ENCODE peak calls at places on chromosomes 4 and X, in four cellular contexts. O is MM.1S, R is activated B cell treated with CpG ODN at 0.5 μM for 24 hours, Q is H9. K is an unnamed sample.

GRCh38 chrX:136546369-136546768 is 14.4 kb downstream of the VGLL1 start:
- DNase-seq in R (no peak), O (no peak), Q (no peak), K (no peak)

GRCh38 chrX:54798137-54798536 is at the start of gene ITIH6:
- DNase-seq in Q (no peak), R (no peak), O (no peak), K (no peak)

GRCh38 chr4:114178392-114178791 is 198.9 kb upstream of the ARSJ start:
- DNase-seq in O (no peak), R (no peak), Q (no peak), K (no peak)

GRCh38 chr4:115972967-115973366 is 859.5 kb upstream of the NDST4 start:
- DNase-seq in O (no peak), Q (no peak), R (no peak), K (no peak)

GRCh38 chr4:126071346-126072333 is 756.9 kb downstream of the FAT4 start:
- DNase-seq in Q (no peak), O (no peak), R (no peak), K (no peak)

GRCh38 chr4:23533859-23534258 is 356.0 kb downstream of the PPARGC1A start:
- DNase-seq in R (no peak), Q (no peak), O (no peak), K (no peak)

GRCh38 chr4:26220704-26221103 is 100.1 kb upstream of the RBPJ start:
- DNase-seq in R (no peak), O (no peak), Q (no peak), K (no peak)

GRCh38 chr4:7903686-7904085 is 36.0 kb downstream of the AFAP1 start:
- DNase-seq in R (no peak), Q (no peak), O (no peak), K (no peak)

GRCh38 chr4:152038238-152038637 is 277.4 kb upstream of the GATB start:
- DNase-seq in Q (no peak), O (no peak), R (no peak), K (no peak)

GRCh38 chr4:168440442-168441264 is 39.6 kb downstream of the DDX60L start:
- DNase-seq in O (no peak), R (no peak), Q (no peak), K (no peak)

GRCh38 chrX:140713174-140713539 is 3.6 kb downstream of the LINC00632 start:
- DNase-seq in R (no peak), Q (no peak), O (peak), K (no peak)

GRCh38 chrX:39760930-39761329 is 336.8 kb downstream of the BCOR start:
- DNase-seq in O (no peak), Q (no peak), R (no peak), K (no peak)

GRCh38 chr4:88674565-88674964 is 23.1 kb downstream of the NAP1L5 start:
- DNase-seq in R (no peak), O (no peak), Q (no peak), K (no peak)

GRCh38 chr4:90246841-90247240 is 119.6 kb downstream of the CCSER1 start:
- DNase-seq in R (no peak), O (no peak), Q (no peak), K (no peak)

GRCh38 chr4:6092131-6092530 is 73.9 kb upstream of the C4orf50 start:
- DNase-seq in R (no peak), Q (peak), O (peak), K (no peak)

GRCh38 chrX:49727847-49728246 is 32.1 kb upstream of the PAGE1 start:
- DNase-seq in Q (no peak), O (no peak), R (no peak), K (no peak)

GRCh38 chrX:56800801-56801200 is 71.8 kb downstream of the NBDY start:
- DNase-seq in Q (peak), O (peak), R (no peak), K (no peak)

GRCh38 chr4:126405369-126405982 is 1090.7 kb downstream of the FAT4 start:
- DNase-seq in R (no peak), O (peak), Q (peak), K (no peak)

GRCh38 chr4:19266566-19266965 is 985.1 kb upstream of the SLIT2 start:
- DNase-seq in Q (no peak), O (no peak), R (no peak), K (no peak)

GRCh38 chr4:89111833-89112563 is 665 bp downstream of the TIGD2 start:
- DNase-seq in R (no peak), O (peak), Q (no peak), K (no peak)

GRCh38 chr4:182808673-182809416 is 108.3 kb downstream of the DCTD start:
- DNase-seq in O (peak), R (no peak), Q (no peak), K (peak)

GRCh38 chrX:18997916-18998315 is 14.0 kb upstream of the PHKA2 start:
- DNase-seq in Q (peak), R (no peak), O (no peak), K (no peak)

GRCh38 chr4:38529189-38530115 is 134.5 kb upstream of the KLF3 start:
- DNase-seq in O (no peak), Q (no peak), R (peak), K (no peak)

DNA sequence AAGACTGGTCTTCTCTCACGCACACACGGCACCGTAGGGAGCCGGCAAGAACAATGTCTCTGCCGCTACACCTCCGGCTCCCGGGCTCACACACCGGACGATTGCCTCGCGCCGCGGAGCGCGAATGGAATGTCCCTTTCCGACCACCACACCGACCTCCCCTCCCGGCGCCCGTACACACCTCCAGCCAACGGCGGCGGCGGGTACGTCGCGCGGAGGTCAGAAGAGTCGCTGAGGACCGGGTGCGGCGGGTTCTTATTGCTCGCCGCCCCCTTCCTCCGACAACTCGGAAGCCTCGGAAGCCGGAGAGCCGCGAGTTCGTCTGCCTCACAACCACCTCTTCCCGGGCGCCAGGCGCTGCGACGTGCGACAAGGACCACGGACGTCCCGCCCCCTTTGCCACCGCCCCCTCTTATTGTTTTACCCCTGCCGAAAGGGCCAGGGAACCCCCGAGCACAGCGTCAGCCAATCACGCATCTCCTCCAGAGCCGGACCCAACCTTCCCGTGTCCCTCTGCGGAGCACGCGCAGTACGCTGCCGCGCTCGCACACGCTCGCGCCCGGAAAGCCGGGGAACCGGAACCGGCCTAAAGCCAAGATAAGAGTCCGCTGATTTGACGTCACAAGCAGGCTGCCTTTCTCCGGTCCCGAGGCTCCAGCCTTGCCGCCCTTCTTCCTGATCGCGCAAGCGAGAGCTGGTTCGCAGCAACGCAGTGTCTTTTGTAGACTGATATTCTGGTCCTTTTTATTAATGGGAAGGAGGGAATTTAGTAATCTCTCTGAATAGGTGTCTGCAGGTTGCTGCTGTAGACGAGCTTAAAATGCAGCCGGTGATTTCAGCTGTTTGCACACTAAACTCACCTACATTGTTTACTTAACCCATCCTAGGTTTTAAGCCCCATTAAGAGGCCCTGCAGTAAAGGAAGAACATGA is at the start of gene G3BP2:
- DNase-seq in O (peak), Q (peak), R (peak), K (peak)
- TF ChIP-seq CTCF in O (no peak), Q (no peak), R (no peak), K (no peak)

DNA sequence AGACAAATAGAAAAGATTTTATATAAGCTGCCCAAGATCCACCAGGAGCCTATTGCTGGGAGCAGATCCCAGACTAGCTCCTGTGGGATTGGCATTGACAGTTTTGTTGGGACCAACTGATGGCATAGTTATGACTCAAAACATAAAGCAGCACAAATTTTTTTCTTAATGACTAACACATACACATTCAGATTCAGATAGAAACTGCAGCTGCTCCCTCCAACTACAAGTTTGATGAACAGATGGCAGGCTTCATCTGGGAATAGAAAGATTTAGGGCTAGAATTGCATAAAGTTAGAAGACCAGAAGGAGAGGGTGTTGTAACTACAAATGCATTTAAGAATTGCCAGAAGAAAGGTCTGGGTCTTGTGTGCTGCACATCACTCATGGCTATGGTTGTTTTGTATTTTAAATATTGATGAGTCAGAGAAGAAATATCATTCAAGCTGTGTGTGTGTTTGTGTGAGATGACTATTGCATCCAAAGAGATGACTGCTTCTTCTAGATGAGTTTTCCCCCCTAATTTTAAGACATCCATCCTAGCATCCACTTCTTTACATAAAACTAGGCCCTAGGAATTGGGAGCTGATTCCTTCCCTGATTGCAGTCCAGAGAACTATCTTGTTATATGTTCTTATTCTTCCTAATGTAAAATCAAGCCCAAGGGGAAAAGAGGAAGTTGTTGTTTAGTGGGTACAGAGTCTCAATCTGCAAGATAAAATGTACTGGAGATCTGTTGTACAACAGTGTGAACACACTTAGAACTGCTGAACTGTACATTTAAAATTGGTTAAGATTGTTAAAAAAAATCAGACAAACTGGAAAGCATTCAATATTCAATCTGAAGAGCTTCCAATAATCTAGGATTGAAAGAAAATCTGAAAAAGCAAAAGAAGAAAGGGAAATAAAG is 175.0 kb downstream of the PARM1 start:
- DNase-seq in O (no peak), Q (no peak), R (no peak), K (no peak)
- TF ChIP-seq CTCF in O (no peak), Q (no peak), R (no peak), K (no peak)

GRCh38 chr4:52376107-52376704 is 282.9 kb downstream of the USP46 start:
- DNase-seq in O (peak), R (no peak), Q (no peak), K (no peak)
- TF ChIP-seq CTCF in O (peak), R (peak), Q (peak), K (peak)

GRCh38 chrX:96417695-96418094 is 266.9 kb upstream of the DIAPH2 start:
- DNase-seq in O (no peak), R (no peak), Q (no peak), K (no peak)
- TF ChIP-seq CTCF in O (no peak), R (no peak), Q (no peak), K (no peak)

GRCh38 chrX:115889121-115889890 is 281.2 kb upstream of the AGTR2 start:
- DNase-seq in R (no peak), Q (no peak), O (no peak), K (no peak)
- TF ChIP-seq CTCF in R (no peak), Q (no peak), O (no peak), K (no peak)

GRCh38 chr4:173287486-173287885 is 46.7 kb downstream of the HMGB2 start:
- DNase-seq in O (no peak), Q (no peak), R (no peak), K (no peak)

GRCh38 chr4:173284463-173284862 is 49.7 kb downstream of the HMGB2 start:
- DNase-seq in O (no peak), R (no peak), Q (no peak), K (no peak)

GRCh38 chr4:173289351-173289725 is 44.8 kb downstream of the HMGB2 start:
- DNase-seq in Q (no peak), R (no peak), O (peak), K (no peak)

GRCh38 chr4:173288698-173289350 is 45.3 kb downstream of the HMGB2 start:
- DNase-seq in R (no peak), O (peak), Q (no peak), K (no peak)

GRCh38 chr4:173288296-173288695 is 45.9 kb downstream of the HMGB2 start:
- DNase-seq in Q (peak), O (peak), R (no peak), K (peak)
- TF ChIP-seq CTCF in Q (peak), O (peak), R (no peak), K (peak)

K was measured in natural killer cell.